ENCODE peak calls at places on chromosomes 1 and 21, in eight cellular contexts. N is brain microvascular endothelial cell, Y is fibroblast of the aortic adventitia, O is left ventricle myocardium inferior, P is upper lobe of right lung, C is mammary epithelial cell, I is astrocyte, F is spleen. U is an unnamed sample.

GRCh38 chr1:55321947-55322346 is 106.8 kb upstream of the USP24 start:
- DNase-seq in N (peak; percentile 16), Y (peak; percentile 37), O (no peak), P (no peak), C (no peak), I (peak; percentile 57), F (no peak), U (peak; percentile 48)

GRCh38 chr1:225318706-225319575 is 108.9 kb downstream of the LBR start:
- DNase-seq in N (peak; percentile 32), Y (peak; percentile 57), O (no peak), P (no peak), C (peak; percentile 36), I (peak; percentile 20), F (no peak), U (peak; percentile 40)

GRCh38 chr21:33685613-33686197 is 43.4 kb downstream of the ITSN1 start:
- DNase-seq in N (peak; percentile 41), Y (peak; percentile 69), O (no peak), P (no peak), C (peak; percentile 40), I (peak; percentile 85), F (no peak), U (peak; percentile 74)

GRCh38 chr1:46673749-46674182 is 2.1 kb downstream of the TEX38 start:
- DNase-seq in N (peak; percentile 79), Y (no peak), O (no peak), P (no peak), C (no peak), I (peak; percentile 21), F (no peak), U (peak; percentile 45)

GRCh38 chr1:233598891-233599541 is 14.9 kb upstream of the KCNK1 start:
- DNase-seq in N (no peak), Y (peak; percentile 41), O (no peak), P (no peak), C (no peak), I (peak; percentile 51), F (no peak), U (no peak)

GRCh38 chr1:248000169-248000568 is 13.3 kb upstream of the OR2L5 start:
- DNase-seq in N (no peak), Y (no peak), O (no peak), P (no peak), C (peak; percentile 23), I (no peak), F (no peak), U (no peak)

GRCh38 chr1:247338723-247339270 is 7.1 kb upstream of the ZNF496 start:
- DNase-seq in N (no peak), Y (peak; percentile 17), O (no peak), P (no peak), C (no peak), I (no peak), F (no peak), U (no peak)

GRCh38 chr1:41239988-41240610 is 2.0 kb downstream of the SCMH1 start:
- DNase-seq in N (peak; percentile 28), Y (peak; percentile 67), O (no peak), P (no peak), C (peak; percentile 59), I (peak; percentile 53), F (no peak), U (peak; percentile 96)

GRCh38 chr1:181134543-181135461 is 46.3 kb downstream of the IER5 start:
- DNase-seq in N (peak; percentile 49), Y (peak; percentile 80), O (no peak), P (peak; percentile 84), C (peak; percentile 94), I (peak; percentile 82), F (peak; percentile 85), U (peak; percentile 87)
- H3K4me3 ChIP-seq in N (no peak overlapping the region), Y (no peak overlapping the region), O (no peak overlapping the region), P (peak overlapping the region; percentile 12), C (no peak overlapping the region), I (no peak overlapping the region), F (no peak overlapping the region), U (no peak overlapping the region)

DNA sequence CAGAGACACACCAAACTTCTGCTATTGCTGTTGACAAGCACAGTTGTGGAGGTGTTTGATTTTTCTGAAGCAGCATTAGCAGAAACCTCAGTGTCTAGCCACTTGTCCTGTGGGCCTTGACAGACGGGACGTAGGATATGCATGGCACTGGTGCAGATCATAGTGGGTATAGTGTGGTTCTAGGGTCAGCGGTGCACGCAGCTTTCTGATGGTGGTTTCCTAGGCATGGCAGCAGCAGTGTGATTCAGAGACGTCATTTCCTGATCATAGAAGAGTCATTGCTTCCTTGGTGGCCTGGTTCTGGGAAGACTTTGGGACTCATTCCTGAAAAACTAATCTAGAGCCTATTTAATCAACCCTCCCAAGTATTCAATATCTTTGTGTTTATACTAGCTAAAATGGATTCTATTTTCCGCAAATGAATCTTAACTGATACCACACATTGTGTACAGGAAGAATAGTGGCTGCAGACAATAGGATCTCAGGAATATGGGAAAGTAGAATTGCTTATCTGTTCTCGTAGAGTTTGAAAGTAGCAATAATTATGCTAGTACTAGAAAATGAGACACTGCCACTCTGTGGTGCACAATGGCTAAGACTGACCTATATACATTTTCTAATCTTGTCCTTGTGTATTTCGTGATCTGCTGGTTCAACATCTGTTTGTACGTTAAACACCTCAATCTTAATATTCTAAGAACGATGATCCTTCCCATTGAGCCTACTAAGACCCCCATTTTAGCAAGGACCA is 2.8 kb upstream of the USP1 start:
- DNase-seq in N (no peak), Y (peak; percentile 22), O (no peak), P (no peak), C (no peak), I (no peak), F (no peak), U (no peak)
- TF ChIP-seq CTCF in N (peak; percentile 21), Y (no peak), O (no peak), P (no peak), C (no peak), I (no peak), F (no peak), U (no peak)

GRCh38 chr1:85061711-85062424 is 13.6 kb upstream of the MCOLN3 start:
- DNase-seq in N (peak; percentile 99), Y (peak; percentile 100), O (peak; percentile 76), P (peak; percentile 81), C (peak; percentile 96), I (peak; percentile 97), F (peak; percentile 80), U (peak; percentile 98)
- H3K4me3 ChIP-seq in N (peak overlapping the region; percentile 64), Y (peak overlapping the region; percentile 76), O (peak overlapping the region; percentile 73), P (peak overlapping the region; percentile 52), C (peak overlapping the region; percentile 69), I (peak overlapping the region; percentile 64), F (peak overlapping the region; percentile 49), U (peak overlapping the region; percentile 64)

DNA sequence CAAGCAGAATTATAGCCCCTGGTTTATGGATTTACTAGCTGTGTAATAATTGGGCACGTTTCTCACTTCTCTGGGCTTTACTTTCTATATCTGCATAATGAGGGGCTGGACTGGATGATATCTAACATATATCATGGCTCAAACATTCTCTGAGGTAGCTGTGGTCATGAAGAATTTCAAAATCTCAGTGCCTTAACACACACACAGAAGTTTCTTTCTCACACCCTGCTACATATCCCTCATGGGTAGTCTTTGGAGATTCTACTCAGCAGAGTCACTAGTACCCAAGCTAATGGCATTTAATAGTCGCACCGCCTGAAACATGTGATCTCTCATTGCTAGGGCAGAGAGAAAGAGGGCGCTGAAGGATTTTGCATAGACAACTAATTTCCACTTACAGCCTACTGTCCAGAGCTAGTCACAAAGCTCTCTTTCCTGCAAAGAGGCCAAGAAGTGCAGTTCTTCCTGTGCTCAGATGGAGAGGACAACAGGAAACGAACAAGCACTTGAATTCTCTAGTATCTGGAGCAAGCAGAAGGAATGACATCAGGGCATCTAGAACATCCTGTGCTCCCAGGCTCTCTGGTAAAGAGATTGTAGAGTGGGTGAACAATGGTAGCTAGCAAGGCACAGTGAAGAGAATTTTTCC is 183.5 kb upstream of the PTBP2 start:
- DNase-seq in N (peak; percentile 56), Y (peak; percentile 79), O (no peak), P (no peak), C (peak; percentile 11), I (peak; percentile 78), F (no peak), U (peak; percentile 64)
- TF ChIP-seq CTCF in N (peak; percentile 24), Y (peak; percentile 14), O (peak; percentile 47), P (peak; percentile 32), C (no peak), I (no peak), F (no peak), U (peak; percentile 12)

DNA sequence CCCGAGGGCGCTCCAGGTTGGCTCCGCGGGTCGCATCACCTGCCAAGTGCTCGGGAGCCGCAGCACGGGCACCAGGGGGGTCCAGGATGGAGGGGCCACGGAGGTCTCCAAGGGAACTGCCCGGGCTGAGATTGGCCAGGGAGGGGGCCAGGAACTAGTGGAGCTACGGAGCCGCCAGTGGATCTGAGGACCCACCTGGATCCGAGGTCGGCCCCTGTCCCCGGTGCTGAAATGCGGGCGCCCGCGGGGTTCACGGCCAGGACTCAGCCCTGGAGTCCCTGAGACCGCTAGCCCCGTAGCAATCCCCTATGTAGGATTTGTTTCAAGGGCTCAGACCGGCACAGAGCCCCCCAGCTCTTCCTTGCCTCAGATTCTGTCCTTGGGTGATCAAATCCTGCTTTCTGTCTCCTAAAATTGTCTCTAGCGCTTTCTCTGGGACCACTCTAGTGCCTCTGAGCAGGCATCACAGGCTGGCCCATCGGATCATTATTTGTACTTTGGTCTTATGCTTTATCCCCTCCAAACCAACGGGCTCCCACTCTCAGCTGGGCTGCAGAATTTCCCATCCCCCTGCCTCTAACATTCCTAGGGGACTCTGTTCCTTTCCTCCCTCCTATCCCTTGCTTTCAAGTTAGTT is 27.3 kb downstream of the KIAA2013 start:
- DNase-seq in N (no peak), Y (no peak), O (no peak), P (no peak), C (no peak), I (no peak), F (no peak), U (no peak)
- H3K4me3 ChIP-seq in N (no peak overlapping the region), Y (no peak overlapping the region), O (no peak overlapping the region), P (no peak overlapping the region), C (no peak overlapping the region), I (no peak overlapping the region), F (no peak overlapping the region), U (no peak overlapping the region)

GRCh38 chr1:173408886-173409285 is 68.2 kb upstream of the PRDX6 start:
- DNase-seq in N (no peak), Y (peak; percentile 10), O (no peak), P (no peak), C (no peak), I (peak; percentile 27), F (no peak), U (no peak)
- TF ChIP-seq CTCF in N (no peak), Y (no peak), O (no peak), P (no peak), C (no peak), I (peak; percentile 3), F (no peak), U (no peak)

U was measured in fibroblast of villous mesenchyme.